ENCODE peak calls at places on chromosome 2, in four cellular contexts. N is H9, J is mesendoderm, B is H1. D is an unnamed sample.

GRCh38 chr2:136191041-136191440 is 73.1 kb upstream of the CXCR4 start:
- DNase-seq in N (no peak), B (no peak), J (no peak), D (no peak)

GRCh38 chr2:172813314-172813888 is 77.8 kb downstream of the RAPGEF4 start:
- DNase-seq in B (no peak), N (no peak), J (peak), D (peak)

GRCh38 chr2:67259581-67260347 is 137.4 kb upstream of the ETAA1 start:
- DNase-seq in J (no peak), N (no peak), B (no peak), D (peak)

GRCh38 chr2:15223887-15224286 is 337.2 kb downstream of the NBAS start:
- DNase-seq in N (no peak), J (no peak), B (no peak), D (peak)

GRCh38 chr2:168734199-168734746 is 68.2 kb upstream of the NOSTRIN start:
- DNase-seq in J (no peak), N (no peak), B (no peak), D (no peak)

GRCh38 chr2:118844261-118845004 is 3.0 kb downstream of the EN1 start:
- DNase-seq in J (peak), N (peak), B (peak), D (no peak)

GRCh38 chr2:28544405-28544914 is 48.6 kb downstream of the PLB1 start:
- DNase-seq in J (peak), B (no peak), N (no peak), D (no peak)

GRCh38 chr2:103991591-103991990 is 862.3 kb upstream of the POU3F3 start:
- DNase-seq in J (peak), B (no peak), N (no peak), D (no peak)

GRCh38 chr2:171200469-171200868 is 39.8 kb upstream of the TLK1 start:
- DNase-seq in J (no peak), N (no peak), B (no peak), D (no peak)

GRCh38 chr2:72026819-72027425 is 120.7 kb downstream of the CYP26B1 start:
- DNase-seq in B (peak), J (no peak), N (peak), D (no peak)

GRCh38 chr2:24021122-24021998 is 11.5 kb downstream of the MFSD2B start:
- DNase-seq in B (peak), J (peak), N (peak), D (no peak)

GRCh38 chr2:8488001-8488738 is 193.7 kb upstream of the ID2 start:
- DNase-seq in N (no peak), J (no peak), B (no peak), D (no peak)

GRCh38 chr2:231189571-231190495 is 8.6 kb upstream of the ARMC9 start:
- DNase-seq in J (peak), B (no peak), N (peak), D (no peak)

GRCh38 chr2:74958277-74959105 is at the start of gene POLE4:
- DNase-seq in B (peak), N (peak), J (peak), D (peak)
- H2BK5ac ChIP-seq in B (peak), N (no peak), J (peak), D (peak)

GRCh38 chr2:54572262-54572635 is 116.1 kb downstream of the SPTBN1 start:
- DNase-seq in J (no peak), N (no peak), B (no peak), D (peak)
- H4K5ac ChIP-seq in J (no peak), N (no peak), B (no peak), D (no peak)

DNA sequence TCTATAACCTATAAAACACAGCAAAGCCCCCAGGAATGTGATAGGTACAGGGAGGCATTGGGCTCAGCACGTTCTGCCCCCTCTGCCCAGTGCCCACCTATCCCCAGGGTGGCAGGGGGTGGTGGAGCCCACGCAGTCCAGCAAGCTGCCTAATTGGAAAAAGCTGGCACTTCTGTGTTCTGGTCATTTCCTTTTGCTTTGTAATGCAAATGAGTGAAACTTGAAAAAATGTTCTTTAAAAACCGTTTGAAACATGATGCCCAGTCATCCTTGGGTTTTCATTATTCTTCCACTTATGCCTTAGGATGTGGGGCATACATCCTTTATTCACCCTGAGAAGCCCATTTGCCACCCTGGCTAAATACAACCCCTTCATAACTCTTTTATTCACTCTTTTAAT is 89.9 kb upstream of the LTBP1 start:
- DNase-seq in J (no peak), B (no peak), N (no peak), D (no peak)
- H2BK5ac ChIP-seq in J (no peak), B (no peak), N (no peak), D (no peak)

DNA sequence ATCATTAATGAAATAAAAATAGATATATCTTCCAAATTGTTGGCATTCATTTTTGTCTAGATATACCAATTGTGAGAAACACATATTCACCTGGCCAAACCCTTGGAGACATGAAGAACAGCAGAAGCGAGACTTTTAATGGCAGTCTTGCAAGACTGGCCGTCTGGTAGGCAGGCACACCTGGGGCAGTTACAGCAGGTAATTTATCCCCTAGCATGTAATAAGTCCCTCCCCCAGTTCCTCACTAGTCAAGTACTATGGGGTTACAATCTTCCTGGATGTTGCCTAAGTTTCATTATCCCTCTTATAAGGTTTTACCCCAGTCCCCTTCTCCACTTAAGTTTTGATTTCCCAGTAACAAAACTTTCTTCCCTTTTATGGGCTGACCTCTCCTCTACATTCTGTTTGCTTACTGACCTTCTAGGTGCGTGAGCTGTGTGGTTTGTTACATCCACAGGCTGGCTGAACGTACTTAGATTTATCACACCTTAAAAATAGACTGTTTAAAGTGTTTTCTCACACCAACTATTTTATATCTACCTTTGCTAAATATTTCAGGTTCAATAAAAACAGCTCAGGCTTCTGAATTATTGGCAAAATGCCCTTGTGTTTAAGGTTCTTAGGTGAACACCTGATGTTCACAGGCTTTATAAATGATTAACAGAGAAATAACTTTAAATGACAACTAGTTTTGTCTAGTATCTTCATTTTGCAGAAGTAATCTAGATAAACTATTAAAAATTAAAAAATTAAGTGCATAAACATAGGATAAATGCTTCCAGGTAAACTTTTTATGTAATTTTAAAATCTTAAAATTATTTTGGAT is 365.0 kb upstream of the TFPI start:
- DNase-seq in N (no peak), J (no peak), B (no peak), D (no peak)
- H4K5ac ChIP-seq in N (no peak), J (no peak), B (no peak), D (no peak)

GRCh38 chr2:20015482-20016083 is 3.1 kb upstream of the MATN3 start:
- DNase-seq in B (no peak), N (no peak), J (peak), D (peak)

GRCh38 chr2:20011276-20012031 is 1.0 kb downstream of the MATN3 start:
- DNase-seq in B (no peak), J (no peak), N (no peak), D (no peak)

GRCh38 chr2:20012032-20012281 is 511 bp downstream of the MATN3 start:
- DNase-seq in N (peak), J (peak), B (no peak), D (no peak)

GRCh38 chr2:20013061-20013721 is 723 bp upstream of the MATN3 start:
- DNase-seq in N (peak), B (peak), J (peak), D (no peak)

DNA sequence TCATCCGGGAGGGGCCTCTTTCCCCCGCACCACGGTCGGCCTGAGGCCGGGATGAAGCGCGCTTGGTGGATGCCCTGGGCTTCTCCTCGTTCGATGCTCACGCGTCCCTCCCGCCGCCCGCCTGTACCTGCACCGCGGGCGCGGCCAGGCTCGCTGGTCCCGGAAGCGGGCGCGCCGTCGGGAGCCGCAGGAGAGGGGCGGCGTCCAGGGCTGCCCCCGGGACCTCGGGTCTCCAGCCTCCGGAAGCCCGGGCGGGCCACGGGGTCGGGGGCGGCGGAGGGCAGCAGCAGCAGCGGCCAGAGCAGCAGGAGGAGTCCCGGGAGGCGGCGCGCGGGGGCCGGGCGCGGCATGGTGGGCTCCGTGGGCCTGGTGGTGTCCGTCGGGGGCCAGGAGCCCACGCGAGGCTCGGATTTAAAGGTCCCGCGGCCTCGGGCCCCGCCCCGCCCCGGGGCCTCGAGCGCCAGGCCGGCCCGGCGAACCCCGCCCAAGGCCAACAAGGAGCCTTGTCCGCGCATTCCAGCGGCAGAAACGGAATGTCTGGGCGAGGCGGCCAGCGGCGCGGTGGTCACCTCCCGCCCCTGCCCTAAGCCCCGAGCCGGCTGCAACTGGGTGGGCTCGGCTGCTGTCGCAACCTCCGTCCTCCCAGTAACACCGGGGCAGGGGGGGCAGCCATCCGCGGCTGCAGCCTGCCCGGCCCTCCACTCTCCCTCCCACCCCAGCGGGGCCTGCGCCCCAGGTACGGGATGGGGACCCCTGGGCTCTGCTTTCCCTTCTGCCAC is at the start of gene MATN3:
- DNase-seq in B (peak), J (peak), N (peak), D (no peak)
- H2BK5ac ChIP-seq in B (no peak), J (peak), N (no peak), D (peak)